ENCODE peak calls at places on chromosome 18, in four cellular contexts. O is H9, M is mesendoderm, X is H1. V is an unnamed sample.

GRCh38 chr18:286515-287310 is 18.9 kb upstream of the THOC1 start:
- DNase-seq in X (no peak), O (no peak), M (no peak), V (peak; percentile 42)

GRCh38 chr18:60838677-60839076 is 466.1 kb upstream of the MC4R start:
- DNase-seq in M (no peak), O (no peak), X (no peak), V (no peak)

GRCh38 chr18:24397131-24397693 is 412 bp downstream of the OSBPL1A start:
- DNase-seq in M (peak; percentile 71), X (no peak), O (no peak), V (peak; percentile 78)

GRCh38 chr18:12745095-12745820 is 42.4 kb downstream of the PSMG2 start:
- DNase-seq in M (no peak), X (no peak), O (no peak), V (no peak)

GRCh38 chr18:76970749-76971148 is 148.4 kb downstream of the ZNF236 start:
- DNase-seq in X (no peak), M (no peak), O (no peak), V (no peak)

GRCh38 chr18:58402247-58402646 is 226.6 kb downstream of the ALPK2 start:
- DNase-seq in X (no peak), M (peak; percentile 37), O (peak; percentile 25), V (no peak)

GRCh38 chr18:6222271-6222670 is 192.4 kb downstream of the L3MBTL4 start:
- DNase-seq in M (no peak), X (no peak), O (no peak), V (no peak)

GRCh38 chr18:50637961-50638622 is 78.2 kb downstream of the MAPK4 start:
- DNase-seq in M (no peak), O (no peak), X (no peak), V (no peak)

GRCh38 chr18:10023853-10024638 is 110.2 kb downstream of the VAPA start:
- DNase-seq in O (no peak), X (no peak), M (no peak), V (no peak)

GRCh38 chr18:79507076-79507545 is 111.4 kb downstream of the NFATC1 start:
- DNase-seq in O (no peak), X (no peak), M (no peak), V (no peak)

GRCh38 chr18:42025491-42025890 is 70.5 kb downstream of the PIK3C3 start:
- DNase-seq in M (no peak), O (no peak), X (no peak), V (no peak)

GRCh38 chr18:6414723-6415362 is at the start of gene L3MBTL4:
- DNase-seq in X (no peak), O (peak; percentile 52), M (peak; percentile 38), V (no peak)

GRCh38 chr18:24112874-24113615 is 25.8 kb upstream of the CABYR start:
- DNase-seq in O (no peak), X (no peak), M (peak; percentile 18), V (peak; percentile 69)

GRCh38 chr18:60044290-60045006 is 144.7 kb downstream of the PMAIP1 start:
- DNase-seq in M (no peak), O (no peak), X (no peak), V (peak; percentile 80)

GRCh38 chr18:10351221-10351795 is 103.1 kb upstream of the APCDD1 start:
- DNase-seq in X (no peak), M (no peak), O (no peak), V (peak; percentile 47)

GRCh38 chr18:22332590-22332989 is 85.1 kb downstream of the CTAGE1 start:
- DNase-seq in O (peak; percentile 82), X (peak; percentile 21), M (peak; percentile 91), V (no peak)

GRCh38 chr18:23972416-23972815 is 42.1 kb upstream of the TTC39C start:
- DNase-seq in X (no peak), O (no peak), M (no peak), V (no peak)

GRCh38 chr18:3367491-3368091 is 82.4 kb upstream of the TGIF1 start:
- DNase-seq in M (no peak), X (no peak), O (no peak), V (peak; percentile 7)

GRCh38 chr18:78726326-78727056 is 253.1 kb upstream of the SALL3 start:
- DNase-seq in X (no peak), O (peak; percentile 19), M (no peak), V (no peak)

GRCh38 chr18:58202406-58202730 is 158.3 kb downstream of the NEDD4L start:
- DNase-seq in O (no peak), X (no peak), M (peak; percentile 80), V (peak; percentile 34)

GRCh38 chr18:79564441-79564840 is 115.2 kb upstream of the CTDP1 start:
- DNase-seq in O (no peak), X (no peak), M (no peak), V (no peak)

GRCh38 chr18:23970161-23971153 is 44.1 kb upstream of the TTC39C start:
- DNase-seq in M (no peak), X (no peak), O (no peak), V (no peak)

GRCh38 chr18:54720590-54720989 is 107.7 kb upstream of the RAB27B start:
- DNase-seq in O (no peak), X (no peak), M (no peak), V (peak; percentile 69)

GRCh38 chr18:50507120-50507590 is 52.7 kb upstream of the MAPK4 start:
- DNase-seq in M (peak; percentile 77), X (peak; percentile 29), O (peak; percentile 76), V (no peak)

GRCh38 chr18:11861583-11862288 is 10.5 kb downstream of the CHMP1B start:
- DNase-seq in M (no peak), O (no peak), X (no peak), V (no peak)

GRCh38 chr18:73549236-73549635 is 598.4 kb downstream of the FBXO15 start:
- DNase-seq in X (no peak), M (no peak), O (no peak), V (peak; percentile 1)

GRCh38 chr18:22841840-22842239 is 91.3 kb upstream of the RBBP8 start:
- DNase-seq in X (no peak), O (no peak), M (no peak), V (peak; percentile 38)

GRCh38 chr18:3596324-3597158 is 146.6 kb downstream of the TGIF1 start:
- DNase-seq in M (peak; percentile 86), X (no peak), O (peak; percentile 61), V (peak; percentile 58)

GRCh38 chr18:26902296-26902695 is 36.8 kb upstream of the AQP4 start:
- DNase-seq in M (no peak), O (no peak), X (no peak), V (no peak)

GRCh38 chr18:23964282-23965238 is 50.0 kb upstream of the TTC39C start:
- DNase-seq in M (peak; percentile 27), X (no peak), O (no peak), V (no peak)

GRCh38 chr18:25282922-25283703 is 68.9 kb downstream of the ZNF521 start:
- DNase-seq in X (no peak), M (no peak), O (no peak), V (no peak)

GRCh38 chr18:50659091-50660003 is 99.5 kb downstream of the MAPK4 start:
- DNase-seq in X (no peak), M (peak; percentile 44), O (no peak), V (peak; percentile 5)

GRCh38 chr18:12307251-12307736 is 747 bp upstream of the TUBB6 start:
- DNase-seq in X (no peak), M (peak; percentile 71), O (no peak), V (peak; percentile 76)

GRCh38 chr18:10035306-10035991 is 121.6 kb downstream of the VAPA start:
- DNase-seq in O (no peak), M (no peak), X (no peak), V (no peak)

GRCh38 chr18:70221156-70221910 is 15.8 kb upstream of the RTTN start:
- DNase-seq in M (peak; percentile 92), O (peak; percentile 57), X (no peak), V (no peak)

GRCh38 chr18:22606563-22607283 is 189.0 kb upstream of the CTAGE1 start:
- DNase-seq in X (no peak), M (peak; percentile 26), O (no peak), V (peak; percentile 54)

GRCh38 chr18:75076286-75076685 is 132.7 kb downstream of the PTGR3 start:
- DNase-seq in O (no peak), M (no peak), X (no peak), V (no peak)

GRCh38 chr18:76482971-76483691 is 11.9 kb downstream of the ZNF516 start:
- DNase-seq in O (no peak), X (no peak), M (no peak), V (no peak)

GRCh38 chr18:25735447-25735846 is 355.0 kb downstream of the SS18 start:
- DNase-seq in X (no peak), O (no peak), M (no peak), V (no peak)

DNA sequence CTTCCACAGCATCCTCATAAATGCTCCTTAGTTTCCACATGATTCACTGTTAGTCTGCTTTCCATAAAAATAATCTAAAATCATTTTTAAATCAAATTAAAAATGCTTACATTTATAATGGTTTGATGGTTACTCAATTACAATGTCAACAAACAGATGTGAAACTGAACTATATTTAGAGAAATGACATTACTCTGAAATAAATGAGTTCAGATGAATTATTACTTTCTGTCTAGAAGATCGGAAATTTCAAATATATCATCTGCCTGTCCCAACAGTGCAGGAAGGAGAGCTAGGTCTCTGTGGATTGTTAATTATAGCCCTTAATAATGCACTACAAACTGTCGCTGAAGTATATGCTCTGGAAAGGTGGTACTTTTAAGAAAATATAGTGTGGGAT is 109.8 kb downstream of the DSEL start:
- DNase-seq in O (no peak), M (no peak), X (no peak), V (no peak)
- H3K56ac ChIP-seq in O (no peak overlapping the region), M (no peak overlapping the region), X (no peak overlapping the region), V (no peak overlapping the region)

GRCh38 chr18:37499913-37500312 is 65.7 kb downstream of the CELF4 start:
- DNase-seq in X (no peak), O (no peak), M (no peak), V (no peak)
- H4K8ac ChIP-seq in X (no peak overlapping the region), O (no peak overlapping the region), M (no peak overlapping the region), V (no peak overlapping the region)

GRCh38 chr18:45631077-45631476 is 15.8 kb downstream of the SLC14A2 start:
- DNase-seq in X (no peak), O (no peak), M (no peak), V (no peak)
- H2AK5ac ChIP-seq in X (no peak overlapping the region), O (no peak overlapping the region), M (no peak overlapping the region), V (no peak overlapping the region)

DNA sequence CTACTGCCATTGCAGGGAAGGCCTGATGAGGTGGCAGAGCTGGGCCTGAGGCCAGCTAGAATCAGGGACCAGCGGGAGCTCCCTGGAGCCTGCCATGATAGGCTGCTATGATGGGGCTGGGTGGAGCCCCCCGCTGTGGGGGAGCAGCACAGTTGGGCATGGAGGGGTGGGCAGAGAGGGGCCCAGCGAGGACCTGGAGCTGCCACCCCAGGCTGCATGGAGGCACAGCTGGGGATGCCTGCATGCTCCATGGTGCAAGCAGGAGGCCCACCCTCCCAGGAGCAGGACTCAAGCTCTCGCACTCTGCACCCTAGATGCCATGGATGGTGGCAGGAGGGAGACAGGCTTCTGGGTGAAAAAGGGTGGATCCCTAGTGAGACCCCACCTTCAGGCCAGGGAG is 17.8 kb upstream of the RPRD1A start:
- DNase-seq in M (no peak), X (no peak), O (no peak), V (no peak)
- H3K56ac ChIP-seq in M (no peak overlapping the region), X (no peak overlapping the region), O (no peak overlapping the region), V (no peak overlapping the region)

GRCh38 chr18:62751977-62752376 is 36.6 kb downstream of the PHLPP1 start:
- DNase-seq in X (no peak), O (no peak), M (no peak), V (no peak)
- H4K8ac ChIP-seq in X (peak overlapping the region; percentile 26), O (no peak overlapping the region), M (no peak overlapping the region), V (no peak overlapping the region)

GRCh38 chr18:71388148-71388547 is 1099.3 kb downstream of the SOCS6 start:
- DNase-seq in O (no peak), X (no peak), M (no peak), V (no peak)
- H2AK5ac ChIP-seq in O (no peak overlapping the region), X (no peak overlapping the region), M (no peak overlapping the region), V (no peak overlapping the region)